ENCODE peak calls at places on chromosome 9, in eight cellular contexts. One of them, this sample, is unnamed.

GRCh38 chr9:136787690-136788400 is 3.3 kb upstream of the TMEM141 start:
- DNase-seq in epithelial cell of esophagus: peak; percentile 55
- DNase-seq in MCF 10A: peak; percentile 66
- DNase-seq in mucosa of descending colon: peak; percentile 80
- DNase-seq in nephron progenitor cell: peak; percentile 78
- DNase-seq in BE2C: peak; percentile 77
- DNase-seq in Caco-2: peak; percentile 79
- DNase-seq in esophagus squamous epithelium: no peak
- DNase-seq in this sample: peak; percentile 86

GRCh38 chr9:112050544-112051475 is 124.3 kb downstream of the SUSD1 start:
- DNase-seq in epithelial cell of esophagus: peak; percentile 80
- DNase-seq in MCF 10A: peak; percentile 89
- DNase-seq in mucosa of descending colon: no peak
- DNase-seq in nephron progenitor cell: no peak
- DNase-seq in BE2C: no peak
- DNase-seq in Caco-2: no peak
- DNase-seq in esophagus squamous epithelium: no peak
- DNase-seq in this sample: no peak

GRCh38 chr9:84001621-84002020 is 21.0 kb downstream of the RMI1 start:
- DNase-seq in epithelial cell of esophagus: no peak
- DNase-seq in MCF 10A: no peak
- DNase-seq in mucosa of descending colon: no peak
- DNase-seq in nephron progenitor cell: no peak
- DNase-seq in BE2C: no peak
- DNase-seq in Caco-2: no peak
- DNase-seq in esophagus squamous epithelium: no peak
- DNase-seq in this sample: no peak

GRCh38 chr9:34710023-34710422 is at the start of gene CCL21:
- DNase-seq in epithelial cell of esophagus: no peak
- DNase-seq in MCF 10A: no peak
- DNase-seq in mucosa of descending colon: no peak
- DNase-seq in nephron progenitor cell: no peak
- DNase-seq in BE2C: no peak
- DNase-seq in Caco-2: no peak
- DNase-seq in esophagus squamous epithelium: no peak
- DNase-seq in this sample: no peak

GRCh38 chr9:76022317-76022716 is 131.8 kb downstream of the PCSK5 start:
- DNase-seq in epithelial cell of esophagus: no peak
- DNase-seq in MCF 10A: no peak
- DNase-seq in mucosa of descending colon: no peak
- DNase-seq in nephron progenitor cell: no peak
- DNase-seq in BE2C: no peak
- DNase-seq in Caco-2: no peak
- DNase-seq in esophagus squamous epithelium: no peak
- DNase-seq in this sample: no peak

GRCh38 chr9:83688921-83689320 is 18.8 kb downstream of the UBQLN1 start:
- DNase-seq in epithelial cell of esophagus: no peak
- DNase-seq in MCF 10A: no peak
- DNase-seq in mucosa of descending colon: no peak
- DNase-seq in nephron progenitor cell: no peak
- DNase-seq in BE2C: no peak
- DNase-seq in Caco-2: no peak
- DNase-seq in esophagus squamous epithelium: no peak
- DNase-seq in this sample: no peak

GRCh38 chr9:120117081-120117480 is 462.9 kb downstream of the CDK5RAP2 start:
- DNase-seq in epithelial cell of esophagus: no peak
- DNase-seq in MCF 10A: no peak
- DNase-seq in mucosa of descending colon: no peak
- DNase-seq in nephron progenitor cell: no peak
- DNase-seq in BE2C: no peak
- DNase-seq in Caco-2: no peak
- DNase-seq in esophagus squamous epithelium: no peak
- DNase-seq in this sample: no peak

GRCh38 chr9:124723352-124723751 is 47.8 kb downstream of the NR6A1 start:
- DNase-seq in epithelial cell of esophagus: no peak
- DNase-seq in MCF 10A: no peak
- DNase-seq in mucosa of descending colon: no peak
- DNase-seq in nephron progenitor cell: no peak
- DNase-seq in BE2C: no peak
- DNase-seq in Caco-2: no peak
- DNase-seq in esophagus squamous epithelium: no peak
- DNase-seq in this sample: no peak

GRCh38 chr9:3931996-3932906 is 367.6 kb downstream of the GLIS3 start:
- DNase-seq in epithelial cell of esophagus: peak; percentile 30
- DNase-seq in MCF 10A: no peak
- DNase-seq in mucosa of descending colon: no peak
- DNase-seq in nephron progenitor cell: no peak
- DNase-seq in BE2C: no peak
- DNase-seq in Caco-2: no peak
- DNase-seq in esophagus squamous epithelium: no peak
- DNase-seq in this sample: no peak

GRCh38 chr9:135772056-135773042 is 70.4 kb downstream of the KCNT1 start:
- DNase-seq in epithelial cell of esophagus: no peak
- DNase-seq in MCF 10A: no peak
- DNase-seq in mucosa of descending colon: no peak
- DNase-seq in nephron progenitor cell: peak; percentile 45
- DNase-seq in BE2C: no peak
- DNase-seq in Caco-2: no peak
- DNase-seq in esophagus squamous epithelium: no peak
- DNase-seq in this sample: peak; percentile 31

GRCh38 chr9:135307314-135307713 is 172.3 kb upstream of the PPP1R26 start:
- DNase-seq in epithelial cell of esophagus: no peak
- DNase-seq in MCF 10A: no peak
- DNase-seq in mucosa of descending colon: no peak
- DNase-seq in nephron progenitor cell: no peak
- DNase-seq in BE2C: no peak
- DNase-seq in Caco-2: no peak
- DNase-seq in esophagus squamous epithelium: no peak
- DNase-seq in this sample: no peak

GRCh38 chr9:86971742-86972141 is 24.4 kb upstream of the GAS1 start:
- DNase-seq in epithelial cell of esophagus: no peak
- DNase-seq in MCF 10A: no peak
- DNase-seq in mucosa of descending colon: no peak
- DNase-seq in nephron progenitor cell: no peak
- DNase-seq in BE2C: no peak
- DNase-seq in Caco-2: no peak
- DNase-seq in esophagus squamous epithelium: no peak
- DNase-seq in this sample: no peak

GRCh38 chr9:98315551-98316060 is 60.2 kb upstream of the TBC1D2 start:
- DNase-seq in epithelial cell of esophagus: peak; percentile 81
- DNase-seq in MCF 10A: peak; percentile 84
- DNase-seq in mucosa of descending colon: peak; percentile 55
- DNase-seq in nephron progenitor cell: peak; percentile 94
- DNase-seq in BE2C: peak; percentile 92
- DNase-seq in Caco-2: peak; percentile 89
- DNase-seq in esophagus squamous epithelium: peak; percentile 12
- DNase-seq in this sample: peak; percentile 92

GRCh38 chr9:113632776-113633590 is 169.5 kb downstream of the RGS3 start:
- DNase-seq in epithelial cell of esophagus: no peak
- DNase-seq in MCF 10A: no peak
- DNase-seq in mucosa of descending colon: no peak
- DNase-seq in nephron progenitor cell: no peak
- DNase-seq in BE2C: no peak
- DNase-seq in Caco-2: no peak
- DNase-seq in esophagus squamous epithelium: no peak
- DNase-seq in this sample: peak; percentile 67

GRCh38 chr9:74887041-74887980 is at the start of gene TRPM6:
- DNase-seq in epithelial cell of esophagus: peak; percentile 84
- DNase-seq in MCF 10A: peak; percentile 87
- DNase-seq in mucosa of descending colon: peak; percentile 90
- DNase-seq in nephron progenitor cell: peak; percentile 75
- DNase-seq in BE2C: peak; percentile 59
- DNase-seq in Caco-2: peak; percentile 59
- DNase-seq in esophagus squamous epithelium: peak; percentile 22
- DNase-seq in this sample: peak; percentile 43

GRCh38 chr9:135960328-135961276 is 571 bp downstream of the UBAC1 start:
- DNase-seq in epithelial cell of esophagus: no peak
- DNase-seq in MCF 10A: peak; percentile 27
- DNase-seq in mucosa of descending colon: no peak
- DNase-seq in nephron progenitor cell: no peak
- DNase-seq in BE2C: no peak
- DNase-seq in Caco-2: no peak
- DNase-seq in esophagus squamous epithelium: no peak
- DNase-seq in this sample: no peak

GRCh38 chr9:134722120-134722701 is 80.6 kb downstream of the COL5A1 start:
- DNase-seq in epithelial cell of esophagus: no peak
- DNase-seq in MCF 10A: no peak
- DNase-seq in mucosa of descending colon: no peak
- DNase-seq in nephron progenitor cell: no peak
- DNase-seq in BE2C: no peak
- DNase-seq in Caco-2: no peak
- DNase-seq in esophagus squamous epithelium: no peak
- DNase-seq in this sample: no peak

GRCh38 chr9:95129651-95130291 is 187.7 kb downstream of the FANCC start:
- DNase-seq in epithelial cell of esophagus: no peak
- DNase-seq in MCF 10A: no peak
- DNase-seq in mucosa of descending colon: no peak
- DNase-seq in nephron progenitor cell: no peak
- DNase-seq in BE2C: no peak
- DNase-seq in Caco-2: no peak
- DNase-seq in esophagus squamous epithelium: no peak
- DNase-seq in this sample: no peak

GRCh38 chr9:36835271-36835996 is 198.6 kb downstream of the PAX5 start:
- DNase-seq in epithelial cell of esophagus: no peak
- DNase-seq in MCF 10A: no peak
- DNase-seq in mucosa of descending colon: no peak
- DNase-seq in nephron progenitor cell: no peak
- DNase-seq in BE2C: no peak
- DNase-seq in Caco-2: peak; percentile 22
- DNase-seq in esophagus squamous epithelium: no peak
- DNase-seq in this sample: no peak

GRCh38 chr9:69996947-69997346 is 46.7 kb upstream of the MAMDC2 start:
- DNase-seq in epithelial cell of esophagus: no peak
- DNase-seq in MCF 10A: peak; percentile 51
- DNase-seq in mucosa of descending colon: no peak
- DNase-seq in nephron progenitor cell: no peak
- DNase-seq in BE2C: no peak
- DNase-seq in Caco-2: no peak
- DNase-seq in esophagus squamous epithelium: no peak
- DNase-seq in this sample: no peak

GRCh38 chr9:17802249-17802857 is 223.5 kb downstream of the SH3GL2 start:
- DNase-seq in epithelial cell of esophagus: peak; percentile 24
- DNase-seq in MCF 10A: peak; percentile 28
- DNase-seq in mucosa of descending colon: no peak
- DNase-seq in nephron progenitor cell: no peak
- DNase-seq in BE2C: no peak
- DNase-seq in Caco-2: no peak
- DNase-seq in esophagus squamous epithelium: no peak
- DNase-seq in this sample: peak; percentile 4
- TF ChIP-seq CTCF in epithelial cell of esophagus: peak; percentile 54
- TF ChIP-seq CTCF in MCF 10A: peak; percentile 52
- TF ChIP-seq CTCF in mucosa of descending colon: no peak
- TF ChIP-seq CTCF in nephron progenitor cell: peak; percentile 50
- TF ChIP-seq CTCF in BE2C: peak; percentile 50
- TF ChIP-seq CTCF in Caco-2: peak; percentile 19
- TF ChIP-seq CTCF in esophagus squamous epithelium: no peak
- TF ChIP-seq CTCF in this sample: peak; percentile 15

GRCh38 chr9:132808645-132809044 is 69.4 kb downstream of the AK8 start:
- DNase-seq in epithelial cell of esophagus: no peak
- DNase-seq in MCF 10A: no peak
- DNase-seq in mucosa of descending colon: no peak
- DNase-seq in nephron progenitor cell: no peak
- DNase-seq in BE2C: no peak
- DNase-seq in Caco-2: no peak
- DNase-seq in esophagus squamous epithelium: no peak
- DNase-seq in this sample: no peak
- TF ChIP-seq CTCF in epithelial cell of esophagus: no peak
- TF ChIP-seq CTCF in MCF 10A: no peak
- TF ChIP-seq CTCF in mucosa of descending colon: no peak
- TF ChIP-seq CTCF in nephron progenitor cell: no peak
- TF ChIP-seq CTCF in BE2C: no peak
- TF ChIP-seq CTCF in Caco-2: no peak
- TF ChIP-seq CTCF in esophagus squamous epithelium: no peak
- TF ChIP-seq CTCF in this sample: no peak

DNA sequence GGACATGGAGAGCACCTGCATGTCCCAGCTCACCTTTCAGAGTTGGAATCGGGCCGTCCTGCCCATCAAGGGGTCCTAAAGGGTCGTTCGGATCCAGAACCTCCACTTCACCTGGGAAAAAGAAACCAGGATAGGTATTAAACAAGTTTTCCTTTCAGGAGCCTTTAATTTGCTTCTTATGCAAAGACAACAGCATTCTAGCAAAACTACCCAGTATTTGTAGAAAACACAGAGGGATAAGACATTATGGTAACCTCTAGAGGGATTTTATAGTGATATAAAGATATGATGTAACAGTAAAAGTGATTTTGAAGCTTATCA is 174.4 kb downstream of the ROR2 start:
- DNase-seq in epithelial cell of esophagus: no peak
- DNase-seq in MCF 10A: no peak
- DNase-seq in mucosa of descending colon: no peak
- DNase-seq in nephron progenitor cell: no peak
- DNase-seq in BE2C: no peak
- DNase-seq in Caco-2: no peak
- DNase-seq in esophagus squamous epithelium: no peak
- DNase-seq in this sample: no peak
- TF ChIP-seq CTCF in epithelial cell of esophagus: no peak
- TF ChIP-seq CTCF in MCF 10A: no peak
- TF ChIP-seq CTCF in mucosa of descending colon: peak; percentile 5
- TF ChIP-seq CTCF in nephron progenitor cell: no peak
- TF ChIP-seq CTCF in BE2C: no peak
- TF ChIP-seq CTCF in Caco-2: no peak
- TF ChIP-seq CTCF in esophagus squamous epithelium: no peak
- TF ChIP-seq CTCF in this sample: peak; percentile 35

DNA sequence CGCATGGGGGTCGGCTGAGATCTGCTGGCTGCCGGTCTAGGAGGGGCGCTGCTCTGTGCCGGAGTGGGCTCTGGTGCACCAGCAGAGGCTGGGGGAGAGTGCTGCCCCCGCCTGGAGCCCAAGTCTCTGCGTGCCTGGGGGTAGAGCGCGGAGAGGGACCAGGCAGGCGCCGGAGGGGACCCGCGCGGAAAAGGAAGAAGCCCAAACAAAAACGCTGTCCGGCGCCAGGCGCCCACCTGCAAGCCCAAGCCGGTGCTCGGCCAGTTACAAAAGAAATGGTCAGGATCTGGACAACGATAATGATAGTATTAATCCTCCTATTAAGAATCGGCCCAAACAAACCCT is 575 bp upstream of the S1PR3 start:
- DNase-seq in epithelial cell of esophagus: no peak
- DNase-seq in MCF 10A: no peak
- DNase-seq in mucosa of descending colon: no peak
- DNase-seq in nephron progenitor cell: peak; percentile 62
- DNase-seq in BE2C: no peak
- DNase-seq in Caco-2: no peak
- DNase-seq in esophagus squamous epithelium: no peak
- DNase-seq in this sample: no peak
- TF ChIP-seq CTCF in epithelial cell of esophagus: no peak
- TF ChIP-seq CTCF in MCF 10A: no peak
- TF ChIP-seq CTCF in mucosa of descending colon: no peak
- TF ChIP-seq CTCF in nephron progenitor cell: no peak
- TF ChIP-seq CTCF in BE2C: no peak
- TF ChIP-seq CTCF in Caco-2: no peak
- TF ChIP-seq CTCF in esophagus squamous epithelium: no peak
- TF ChIP-seq CTCF in this sample: no peak

This sample was measured in activated CD8-positive, alpha-beta T cell treated with anti-CD3 and anti-CD28 coated beads for 36 hours.